ENCODE peak calls at places on chromosome 20, in ten cellular contexts. E is Ammon's horn; U is stimulated activated CD4-positive, alpha-beta T cell treated with anti-CD3 and anti-CD28 coated beads, Interleukin-15, amount 100 ng/mL, for 1 hour; W is endothelial cell; T is CD4-positive, alpha-beta T cell; Y is dermis microvascular lymphatic vessel endothelial cell; Z is GM12892; F is nucleus accumbens; D is effector CD4-positive, alpha-beta T cell; J is caudate nucleus. G is an unnamed sample.

GRCh38 chr20:47972916-47973309 is 187.6 kb upstream of the SULF2 start:
- DNase-seq in E (no peak), Y (no peak), W (no peak), Z (no peak), J (no peak), T (no peak), D (no peak), F (no peak), U (no peak), G (no peak)

GRCh38 chr20:41259309-41259708 is 58.2 kb downstream of the ZHX3 start:
- DNase-seq in Z (no peak), Y (no peak), U (no peak), F (no peak), T (no peak), J (no peak), D (no peak), W (no peak), E (no peak), G (no peak)

GRCh38 chr20:22574545-22575086 is 9.8 kb downstream of the FOXA2 start:
- DNase-seq in E (no peak), F (no peak), D (no peak), U (no peak), W (no peak), T (no peak), J (no peak), Z (no peak), Y (no peak), G (no peak)

GRCh38 chr20:4661191-4661590 is 60.5 kb upstream of the PRND start:
- DNase-seq in U (no peak), W (no peak), Y (peak), T (no peak), D (peak), F (no peak), E (no peak), J (no peak), Z (no peak), G (no peak)

GRCh38 chr20:29410805-29411457 is 1846.5 kb upstream of the DEFB115 start:
- DNase-seq in Y (no peak), Z (no peak), U (no peak), E (no peak), T (no peak), J (no peak), W (no peak), D (no peak), F (no peak), G (no peak)

GRCh38 chr20:49403911-49404310 is 78.6 kb downstream of the KCNB1 start:
- DNase-seq in W (no peak), E (no peak), J (no peak), D (no peak), T (no peak), U (no peak), F (no peak), Y (no peak), Z (no peak), G (no peak)

GRCh38 chr20:1813101-1813529 is 82.1 kb upstream of the SIRPA start:
- DNase-seq in Z (no peak), D (no peak), U (no peak), J (no peak), W (no peak), E (no peak), Y (peak), F (no peak), T (no peak), G (no peak)

GRCh38 chr20:38271609-38272120 is 11.1 kb upstream of the KIAA1755 start:
- DNase-seq in F (no peak), Z (no peak), U (no peak), T (no peak), E (no peak), D (no peak), J (no peak), W (no peak), Y (no peak), G (no peak)

GRCh38 chr20:41567615-41568014 is 50.6 kb downstream of the CHD6 start:
- DNase-seq in T (no peak), Y (no peak), F (no peak), E (no peak), U (no peak), Z (no peak), W (no peak), D (no peak), J (no peak), G (no peak)